ENCODE peak calls at places on chromosome 18, in nine cellular contexts. V is pancreas; P is NCI-H460; Y is KG1; C is AG10803; E is ovary; A is EH; W is CD4-positive, alpha-beta T cell; U is neural crest cell. D is an unnamed sample.

GRCh38 chr18:14971461-14972185 is 223.7 kb downstream of the ANKRD30B start:
- DNase-seq in P (no peak), A (no peak), U (no peak), C (peak; percentile 69), E (no peak), Y (no peak), V (no peak), W (no peak), D (no peak)

GRCh38 chr18:54173980-54174611 is 50.4 kb downstream of the MBD2 start:
- DNase-seq in A (no peak), E (no peak), C (no peak), Y (no peak), U (no peak), P (no peak), V (no peak), W (no peak), D (no peak)

GRCh38 chr18:23087352-23087751 is 47.9 kb upstream of the CABLES1 start:
- DNase-seq in W (no peak), E (no peak), Y (no peak), V (no peak), A (no peak), P (no peak), C (no peak), U (no peak), D (no peak)

GRCh38 chr18:77559274-77559910 is 309.7 kb downstream of the GALR1 start:
- DNase-seq in V (no peak), W (no peak), A (no peak), Y (no peak), C (no peak), U (no peak), P (no peak), E (no peak), D (no peak)

GRCh38 chr18:9557250-9557943 is 57.0 kb downstream of the PPP4R1 start:
- DNase-seq in C (no peak), E (no peak), Y (no peak), V (no peak), U (no peak), W (no peak), P (no peak), A (no peak), D (no peak)

GRCh38 chr18:69725009-69725408 is 222.7 kb downstream of the CD226 start:
- DNase-seq in C (no peak), E (no peak), U (no peak), P (no peak), W (no peak), Y (no peak), V (no peak), A (no peak), D (no peak)

GRCh38 chr18:32907656-32908441 is 135.0 kb upstream of the KLHL14 start:
- DNase-seq in P (no peak), Y (no peak), A (no peak), E (no peak), C (no peak), U (no peak), V (no peak), W (no peak), D (no peak)

GRCh38 chr18:76801567-76802505 is 20.5 kb upstream of the ZNF236 start:
- DNase-seq in C (peak; percentile 32), P (no peak), A (peak; percentile 58), V (peak; percentile 61), U (peak; percentile 57), W (peak; percentile 36), Y (peak; percentile 37), E (peak; percentile 62), D (peak; percentile 70)

D was measured in A549.